ENCODE peak calls at places on chromosomes 16 and 17, in eight cellular contexts. One of them, this sample, is unnamed.
A peak's percentile ranks its signal among the peaks of the same experiment; 100 is the strongest.

GRCh38 chr16:79307214-79307613 is 293.3 kb downstream of the MAF start:
- DNase-seq in WTC11: no peak
- DNase-seq in stimulated activated CD8-positive, alpha-beta memory T cell treated with anti-CD3 and anti-CD28 coated beads, Interleukin-7, amount 100 ng/mL, for 1 hour: no peak
- DNase-seq in fibroblast of lung: no peak
- DNase-seq in activated T-helper 2 cell treated with anti-CD3 and anti-CD28 coated beads, Interferon-gamma antibody, Interleukin-2, Interleukin-4, amounts not matched to agents 10 μg/mL and 5 μg/mL and 100 μg/mL, durations not matched to agents 14 hours and 24 hours and 36 hours: no peak
- DNase-seq in T-helper 1 cell: no peak
- DNase-seq in dorsolateral prefrontal cortex: no peak
- DNase-seq in SJCRH30: no peak
- DNase-seq in this sample: no peak

GRCh38 chr17:57215317-57215716 is 41.0 kb upstream of the MSI2 start:
- DNase-seq in WTC11: no peak
- DNase-seq in stimulated activated CD8-positive, alpha-beta memory T cell treated with anti-CD3 and anti-CD28 coated beads, Interleukin-7, amount 100 ng/mL, for 1 hour: no peak
- DNase-seq in fibroblast of lung: peak; percentile 36
- DNase-seq in activated T-helper 2 cell treated with anti-CD3 and anti-CD28 coated beads, Interferon-gamma antibody, Interleukin-2, Interleukin-4, amounts not matched to agents 10 μg/mL and 5 μg/mL and 100 μg/mL, durations not matched to agents 14 hours and 24 hours and 36 hours: no peak
- DNase-seq in T-helper 1 cell: no peak
- DNase-seq in dorsolateral prefrontal cortex: no peak
- DNase-seq in SJCRH30: no peak
- DNase-seq in this sample: no peak

GRCh38 chr16:81497690-81498089 is 53.1 kb downstream of the CMIP start:
- DNase-seq in WTC11: no peak
- DNase-seq in stimulated activated CD8-positive, alpha-beta memory T cell treated with anti-CD3 and anti-CD28 coated beads, Interleukin-7, amount 100 ng/mL, for 1 hour: no peak
- DNase-seq in fibroblast of lung: no peak
- DNase-seq in activated T-helper 2 cell treated with anti-CD3 and anti-CD28 coated beads, Interferon-gamma antibody, Interleukin-2, Interleukin-4, amounts not matched to agents 10 μg/mL and 5 μg/mL and 100 μg/mL, durations not matched to agents 14 hours and 24 hours and 36 hours: no peak
- DNase-seq in T-helper 1 cell: no peak
- DNase-seq in dorsolateral prefrontal cortex: no peak
- DNase-seq in SJCRH30: no peak
- DNase-seq in this sample: no peak

GRCh38 chr16:12626411-12626810 is 177.3 kb downstream of the CPPED1 start:
- DNase-seq in WTC11: no peak
- DNase-seq in stimulated activated CD8-positive, alpha-beta memory T cell treated with anti-CD3 and anti-CD28 coated beads, Interleukin-7, amount 100 ng/mL, for 1 hour: no peak
- DNase-seq in fibroblast of lung: no peak
- DNase-seq in activated T-helper 2 cell treated with anti-CD3 and anti-CD28 coated beads, Interferon-gamma antibody, Interleukin-2, Interleukin-4, amounts not matched to agents 10 μg/mL and 5 μg/mL and 100 μg/mL, durations not matched to agents 14 hours and 24 hours and 36 hours: no peak
- DNase-seq in T-helper 1 cell: no peak
- DNase-seq in dorsolateral prefrontal cortex: no peak
- DNase-seq in SJCRH30: no peak
- DNase-seq in this sample: no peak

GRCh38 chr17:59331929-59332889 is 754 bp downstream of the YPEL2 start:
- DNase-seq in WTC11: peak; percentile 38
- DNase-seq in stimulated activated CD8-positive, alpha-beta memory T cell treated with anti-CD3 and anti-CD28 coated beads, Interleukin-7, amount 100 ng/mL, for 1 hour: no peak
- DNase-seq in fibroblast of lung: no peak
- DNase-seq in activated T-helper 2 cell treated with anti-CD3 and anti-CD28 coated beads, Interferon-gamma antibody, Interleukin-2, Interleukin-4, amounts not matched to agents 10 μg/mL and 5 μg/mL and 100 μg/mL, durations not matched to agents 14 hours and 24 hours and 36 hours: peak; percentile 21
- DNase-seq in T-helper 1 cell: peak; percentile 7
- DNase-seq in dorsolateral prefrontal cortex: no peak
- DNase-seq in SJCRH30: no peak
- DNase-seq in this sample: no peak

GRCh38 chr16:83147244-83147643 is 520.5 kb downstream of the CDH13 start:
- DNase-seq in WTC11: no peak
- DNase-seq in stimulated activated CD8-positive, alpha-beta memory T cell treated with anti-CD3 and anti-CD28 coated beads, Interleukin-7, amount 100 ng/mL, for 1 hour: no peak
- DNase-seq in fibroblast of lung: no peak
- DNase-seq in activated T-helper 2 cell treated with anti-CD3 and anti-CD28 coated beads, Interferon-gamma antibody, Interleukin-2, Interleukin-4, amounts not matched to agents 10 μg/mL and 5 μg/mL and 100 μg/mL, durations not matched to agents 14 hours and 24 hours and 36 hours: no peak
- DNase-seq in T-helper 1 cell: no peak
- DNase-seq in dorsolateral prefrontal cortex: no peak
- DNase-seq in SJCRH30: no peak
- DNase-seq in this sample: no peak

GRCh38 chr16:29808219-29808900 is 2.0 kb downstream of the MAZ start:
- DNase-seq in WTC11: no peak
- DNase-seq in stimulated activated CD8-positive, alpha-beta memory T cell treated with anti-CD3 and anti-CD28 coated beads, Interleukin-7, amount 100 ng/mL, for 1 hour: no peak
- DNase-seq in fibroblast of lung: no peak
- DNase-seq in activated T-helper 2 cell treated with anti-CD3 and anti-CD28 coated beads, Interferon-gamma antibody, Interleukin-2, Interleukin-4, amounts not matched to agents 10 μg/mL and 5 μg/mL and 100 μg/mL, durations not matched to agents 14 hours and 24 hours and 36 hours: no peak
- DNase-seq in T-helper 1 cell: no peak
- DNase-seq in dorsolateral prefrontal cortex: no peak
- DNase-seq in SJCRH30: no peak
- DNase-seq in this sample: no peak

GRCh38 chr16:85615014-85615851 is 2.1 kb downstream of the GSE1 start:
- DNase-seq in WTC11: peak; percentile 67
- DNase-seq in stimulated activated CD8-positive, alpha-beta memory T cell treated with anti-CD3 and anti-CD28 coated beads, Interleukin-7, amount 100 ng/mL, for 1 hour: peak; percentile 34
- DNase-seq in fibroblast of lung: no peak
- DNase-seq in activated T-helper 2 cell treated with anti-CD3 and anti-CD28 coated beads, Interferon-gamma antibody, Interleukin-2, Interleukin-4, amounts not matched to agents 10 μg/mL and 5 μg/mL and 100 μg/mL, durations not matched to agents 14 hours and 24 hours and 36 hours: no peak
- DNase-seq in T-helper 1 cell: no peak
- DNase-seq in dorsolateral prefrontal cortex: no peak
- DNase-seq in SJCRH30: no peak
- DNase-seq in this sample: peak; percentile 41

GRCh38 chr16:66923247-66923851 is 2.0 kb downstream of the RRAD start:
- DNase-seq in WTC11: no peak
- DNase-seq in stimulated activated CD8-positive, alpha-beta memory T cell treated with anti-CD3 and anti-CD28 coated beads, Interleukin-7, amount 100 ng/mL, for 1 hour: no peak
- DNase-seq in fibroblast of lung: no peak
- DNase-seq in activated T-helper 2 cell treated with anti-CD3 and anti-CD28 coated beads, Interferon-gamma antibody, Interleukin-2, Interleukin-4, amounts not matched to agents 10 μg/mL and 5 μg/mL and 100 μg/mL, durations not matched to agents 14 hours and 24 hours and 36 hours: no peak
- DNase-seq in T-helper 1 cell: no peak
- DNase-seq in dorsolateral prefrontal cortex: no peak
- DNase-seq in SJCRH30: peak; percentile 55
- DNase-seq in this sample: no peak

GRCh38 chr16:64751906-64752305 is 370.0 kb downstream of the CDH11 start:
- DNase-seq in WTC11: no peak
- DNase-seq in stimulated activated CD8-positive, alpha-beta memory T cell treated with anti-CD3 and anti-CD28 coated beads, Interleukin-7, amount 100 ng/mL, for 1 hour: no peak
- DNase-seq in fibroblast of lung: peak; percentile 16
- DNase-seq in activated T-helper 2 cell treated with anti-CD3 and anti-CD28 coated beads, Interferon-gamma antibody, Interleukin-2, Interleukin-4, amounts not matched to agents 10 μg/mL and 5 μg/mL and 100 μg/mL, durations not matched to agents 14 hours and 24 hours and 36 hours: no peak
- DNase-seq in T-helper 1 cell: no peak
- DNase-seq in dorsolateral prefrontal cortex: no peak
- DNase-seq in SJCRH30: no peak
- DNase-seq in this sample: no peak

GRCh38 chr17:42422412-42422957 is 571 bp downstream of the CAVIN1 start:
- DNase-seq in WTC11: peak; percentile 53
- DNase-seq in stimulated activated CD8-positive, alpha-beta memory T cell treated with anti-CD3 and anti-CD28 coated beads, Interleukin-7, amount 100 ng/mL, for 1 hour: no peak
- DNase-seq in fibroblast of lung: no peak
- DNase-seq in activated T-helper 2 cell treated with anti-CD3 and anti-CD28 coated beads, Interferon-gamma antibody, Interleukin-2, Interleukin-4, amounts not matched to agents 10 μg/mL and 5 μg/mL and 100 μg/mL, durations not matched to agents 14 hours and 24 hours and 36 hours: no peak
- DNase-seq in T-helper 1 cell: no peak
- DNase-seq in dorsolateral prefrontal cortex: no peak
- DNase-seq in SJCRH30: peak; percentile 63
- DNase-seq in this sample: no peak

GRCh38 chr17:83081561-83082201 is 2.3 kb downstream of the METRNL start:
- DNase-seq in WTC11: no peak
- DNase-seq in stimulated activated CD8-positive, alpha-beta memory T cell treated with anti-CD3 and anti-CD28 coated beads, Interleukin-7, amount 100 ng/mL, for 1 hour: peak; percentile 27
- DNase-seq in fibroblast of lung: peak; percentile 42
- DNase-seq in activated T-helper 2 cell treated with anti-CD3 and anti-CD28 coated beads, Interferon-gamma antibody, Interleukin-2, Interleukin-4, amounts not matched to agents 10 μg/mL and 5 μg/mL and 100 μg/mL, durations not matched to agents 14 hours and 24 hours and 36 hours: no peak
- DNase-seq in T-helper 1 cell: no peak
- DNase-seq in dorsolateral prefrontal cortex: no peak
- DNase-seq in SJCRH30: no peak
- DNase-seq in this sample: no peak

GRCh38 chr17:57985675-57985974 is 2.4 kb downstream of the VEZF1 start:
- DNase-seq in WTC11: no peak
- DNase-seq in stimulated activated CD8-positive, alpha-beta memory T cell treated with anti-CD3 and anti-CD28 coated beads, Interleukin-7, amount 100 ng/mL, for 1 hour: no peak
- DNase-seq in fibroblast of lung: peak; percentile 54
- DNase-seq in activated T-helper 2 cell treated with anti-CD3 and anti-CD28 coated beads, Interferon-gamma antibody, Interleukin-2, Interleukin-4, amounts not matched to agents 10 μg/mL and 5 μg/mL and 100 μg/mL, durations not matched to agents 14 hours and 24 hours and 36 hours: no peak
- DNase-seq in T-helper 1 cell: no peak
- DNase-seq in dorsolateral prefrontal cortex: no peak
- DNase-seq in SJCRH30: no peak
- DNase-seq in this sample: no peak

GRCh38 chr17:8696456-8696855 is 48.2 kb downstream of the CCDC42 start:
- DNase-seq in WTC11: peak; percentile 28
- DNase-seq in stimulated activated CD8-positive, alpha-beta memory T cell treated with anti-CD3 and anti-CD28 coated beads, Interleukin-7, amount 100 ng/mL, for 1 hour: no peak
- DNase-seq in fibroblast of lung: no peak
- DNase-seq in activated T-helper 2 cell treated with anti-CD3 and anti-CD28 coated beads, Interferon-gamma antibody, Interleukin-2, Interleukin-4, amounts not matched to agents 10 μg/mL and 5 μg/mL and 100 μg/mL, durations not matched to agents 14 hours and 24 hours and 36 hours: no peak
- DNase-seq in T-helper 1 cell: no peak
- DNase-seq in dorsolateral prefrontal cortex: no peak
- DNase-seq in SJCRH30: no peak
- DNase-seq in this sample: no peak

GRCh38 chr16:83808573-83809014 is 816 bp downstream of the HSBP1 start:
- DNase-seq in WTC11: no peak
- DNase-seq in stimulated activated CD8-positive, alpha-beta memory T cell treated with anti-CD3 and anti-CD28 coated beads, Interleukin-7, amount 100 ng/mL, for 1 hour: no peak
- DNase-seq in fibroblast of lung: no peak
- DNase-seq in activated T-helper 2 cell treated with anti-CD3 and anti-CD28 coated beads, Interferon-gamma antibody, Interleukin-2, Interleukin-4, amounts not matched to agents 10 μg/mL and 5 μg/mL and 100 μg/mL, durations not matched to agents 14 hours and 24 hours and 36 hours: no peak
- DNase-seq in T-helper 1 cell: no peak
- DNase-seq in dorsolateral prefrontal cortex: no peak
- DNase-seq in SJCRH30: no peak
- DNase-seq in this sample: no peak

GRCh38 chr16:55470533-55471371 is 8.2 kb upstream of the MMP2 start:
- DNase-seq in WTC11: no peak
- DNase-seq in stimulated activated CD8-positive, alpha-beta memory T cell treated with anti-CD3 and anti-CD28 coated beads, Interleukin-7, amount 100 ng/mL, for 1 hour: no peak
- DNase-seq in fibroblast of lung: peak; percentile 52
- DNase-seq in activated T-helper 2 cell treated with anti-CD3 and anti-CD28 coated beads, Interferon-gamma antibody, Interleukin-2, Interleukin-4, amounts not matched to agents 10 μg/mL and 5 μg/mL and 100 μg/mL, durations not matched to agents 14 hours and 24 hours and 36 hours: no peak
- DNase-seq in T-helper 1 cell: no peak
- DNase-seq in dorsolateral prefrontal cortex: no peak
- DNase-seq in SJCRH30: no peak
- DNase-seq in this sample: no peak

GRCh38 chr17:48609754-48610281 is 999 bp downstream of the HOXB7 start:
- DNase-seq in WTC11: no peak
- DNase-seq in stimulated activated CD8-positive, alpha-beta memory T cell treated with anti-CD3 and anti-CD28 coated beads, Interleukin-7, amount 100 ng/mL, for 1 hour: no peak
- DNase-seq in fibroblast of lung: no peak
- DNase-seq in activated T-helper 2 cell treated with anti-CD3 and anti-CD28 coated beads, Interferon-gamma antibody, Interleukin-2, Interleukin-4, amounts not matched to agents 10 μg/mL and 5 μg/mL and 100 μg/mL, durations not matched to agents 14 hours and 24 hours and 36 hours: no peak
- DNase-seq in T-helper 1 cell: no peak
- DNase-seq in dorsolateral prefrontal cortex: no peak
- DNase-seq in SJCRH30: no peak
- DNase-seq in this sample: no peak

GRCh38 chr17:9217151-9218067 is 196.1 kb downstream of the NTN1 start:
- DNase-seq in WTC11: no peak
- DNase-seq in stimulated activated CD8-positive, alpha-beta memory T cell treated with anti-CD3 and anti-CD28 coated beads, Interleukin-7, amount 100 ng/mL, for 1 hour: no peak
- DNase-seq in fibroblast of lung: peak; percentile 72
- DNase-seq in activated T-helper 2 cell treated with anti-CD3 and anti-CD28 coated beads, Interferon-gamma antibody, Interleukin-2, Interleukin-4, amounts not matched to agents 10 μg/mL and 5 μg/mL and 100 μg/mL, durations not matched to agents 14 hours and 24 hours and 36 hours: no peak
- DNase-seq in T-helper 1 cell: no peak
- DNase-seq in dorsolateral prefrontal cortex: no peak
- DNase-seq in SJCRH30: no peak
- DNase-seq in this sample: no peak

GRCh38 chr17:73776978-73777567 is 132.8 kb upstream of the SDK2 start:
- DNase-seq in WTC11: no peak
- DNase-seq in stimulated activated CD8-positive, alpha-beta memory T cell treated with anti-CD3 and anti-CD28 coated beads, Interleukin-7, amount 100 ng/mL, for 1 hour: no peak
- DNase-seq in fibroblast of lung: peak; percentile 90
- DNase-seq in activated T-helper 2 cell treated with anti-CD3 and anti-CD28 coated beads, Interferon-gamma antibody, Interleukin-2, Interleukin-4, amounts not matched to agents 10 μg/mL and 5 μg/mL and 100 μg/mL, durations not matched to agents 14 hours and 24 hours and 36 hours: no peak
- DNase-seq in T-helper 1 cell: no peak
- DNase-seq in dorsolateral prefrontal cortex: no peak
- DNase-seq in SJCRH30: no peak
- DNase-seq in this sample: no peak

GRCh38 chr17:18925187-18925586 is 26.8 kb upstream of the SLC5A10 start:
- DNase-seq in WTC11: no peak
- DNase-seq in stimulated activated CD8-positive, alpha-beta memory T cell treated with anti-CD3 and anti-CD28 coated beads, Interleukin-7, amount 100 ng/mL, for 1 hour: no peak
- DNase-seq in fibroblast of lung: no peak
- DNase-seq in activated T-helper 2 cell treated with anti-CD3 and anti-CD28 coated beads, Interferon-gamma antibody, Interleukin-2, Interleukin-4, amounts not matched to agents 10 μg/mL and 5 μg/mL and 100 μg/mL, durations not matched to agents 14 hours and 24 hours and 36 hours: no peak
- DNase-seq in T-helper 1 cell: no peak
- DNase-seq in dorsolateral prefrontal cortex: no peak
- DNase-seq in SJCRH30: no peak
- DNase-seq in this sample: no peak

GRCh38 chr17:31216053-31216751 is 80.8 kb downstream of the OMG start:
- DNase-seq in WTC11: no peak
- DNase-seq in stimulated activated CD8-positive, alpha-beta memory T cell treated with anti-CD3 and anti-CD28 coated beads, Interleukin-7, amount 100 ng/mL, for 1 hour: no peak
- DNase-seq in fibroblast of lung: peak; percentile 89
- DNase-seq in activated T-helper 2 cell treated with anti-CD3 and anti-CD28 coated beads, Interferon-gamma antibody, Interleukin-2, Interleukin-4, amounts not matched to agents 10 μg/mL and 5 μg/mL and 100 μg/mL, durations not matched to agents 14 hours and 24 hours and 36 hours: no peak
- DNase-seq in T-helper 1 cell: no peak
- DNase-seq in dorsolateral prefrontal cortex: no peak
- DNase-seq in SJCRH30: no peak
- DNase-seq in this sample: no peak

GRCh38 chr16:30567991-30568638 is 3.4 kb downstream of the ZNF688 start:
- DNase-seq in WTC11: no peak
- DNase-seq in stimulated activated CD8-positive, alpha-beta memory T cell treated with anti-CD3 and anti-CD28 coated beads, Interleukin-7, amount 100 ng/mL, for 1 hour: no peak
- DNase-seq in fibroblast of lung: peak; percentile 72
- DNase-seq in activated T-helper 2 cell treated with anti-CD3 and anti-CD28 coated beads, Interferon-gamma antibody, Interleukin-2, Interleukin-4, amounts not matched to agents 10 μg/mL and 5 μg/mL and 100 μg/mL, durations not matched to agents 14 hours and 24 hours and 36 hours: peak; percentile 55
- DNase-seq in T-helper 1 cell: no peak
- DNase-seq in dorsolateral prefrontal cortex: no peak
- DNase-seq in SJCRH30: no peak
- DNase-seq in this sample: peak; percentile 40

GRCh38 chr17:304461-304860 is 48.1 kb downstream of the RPH3AL start:
- DNase-seq in WTC11: peak; percentile 57
- DNase-seq in stimulated activated CD8-positive, alpha-beta memory T cell treated with anti-CD3 and anti-CD28 coated beads, Interleukin-7, amount 100 ng/mL, for 1 hour: no peak
- DNase-seq in fibroblast of lung: no peak
- DNase-seq in activated T-helper 2 cell treated with anti-CD3 and anti-CD28 coated beads, Interferon-gamma antibody, Interleukin-2, Interleukin-4, amounts not matched to agents 10 μg/mL and 5 μg/mL and 100 μg/mL, durations not matched to agents 14 hours and 24 hours and 36 hours: no peak
- DNase-seq in T-helper 1 cell: no peak
- DNase-seq in dorsolateral prefrontal cortex: no peak
- DNase-seq in SJCRH30: no peak
- DNase-seq in this sample: no peak

GRCh38 chr17:8658800-8659199 is 28.3 kb upstream of the MYH10 start:
- DNase-seq in WTC11: no peak
- DNase-seq in stimulated activated CD8-positive, alpha-beta memory T cell treated with anti-CD3 and anti-CD28 coated beads, Interleukin-7, amount 100 ng/mL, for 1 hour: no peak
- DNase-seq in fibroblast of lung: no peak
- DNase-seq in activated T-helper 2 cell treated with anti-CD3 and anti-CD28 coated beads, Interferon-gamma antibody, Interleukin-2, Interleukin-4, amounts not matched to agents 10 μg/mL and 5 μg/mL and 100 μg/mL, durations not matched to agents 14 hours and 24 hours and 36 hours: no peak
- DNase-seq in T-helper 1 cell: no peak
- DNase-seq in dorsolateral prefrontal cortex: peak; percentile 38
- DNase-seq in SJCRH30: no peak
- DNase-seq in this sample: no peak

GRCh38 chr16:9049241-9049640 is 42.2 kb upstream of the HAPSTR1 start:
- DNase-seq in WTC11: no peak
- DNase-seq in stimulated activated CD8-positive, alpha-beta memory T cell treated with anti-CD3 and anti-CD28 coated beads, Interleukin-7, amount 100 ng/mL, for 1 hour: no peak
- DNase-seq in fibroblast of lung: peak; percentile 90
- DNase-seq in activated T-helper 2 cell treated with anti-CD3 and anti-CD28 coated beads, Interferon-gamma antibody, Interleukin-2, Interleukin-4, amounts not matched to agents 10 μg/mL and 5 μg/mL and 100 μg/mL, durations not matched to agents 14 hours and 24 hours and 36 hours: no peak
- DNase-seq in T-helper 1 cell: no peak
- DNase-seq in dorsolateral prefrontal cortex: no peak
- DNase-seq in SJCRH30: no peak
- DNase-seq in this sample: no peak

GRCh38 chr17:38943607-38944006 is 18.2 kb downstream of the LASP1NB start:
- DNase-seq in WTC11: no peak
- DNase-seq in stimulated activated CD8-positive, alpha-beta memory T cell treated with anti-CD3 and anti-CD28 coated beads, Interleukin-7, amount 100 ng/mL, for 1 hour: no peak
- DNase-seq in fibroblast of lung: peak; percentile 11
- DNase-seq in activated T-helper 2 cell treated with anti-CD3 and anti-CD28 coated beads, Interferon-gamma antibody, Interleukin-2, Interleukin-4, amounts not matched to agents 10 μg/mL and 5 μg/mL and 100 μg/mL, durations not matched to agents 14 hours and 24 hours and 36 hours: no peak
- DNase-seq in T-helper 1 cell: no peak
- DNase-seq in dorsolateral prefrontal cortex: no peak
- DNase-seq in SJCRH30: no peak
- DNase-seq in this sample: no peak

GRCh38 chr17:49486012-49486641 is 9.0 kb upstream of the NGFR start:
- DNase-seq in WTC11: peak; percentile 87
- DNase-seq in stimulated activated CD8-positive, alpha-beta memory T cell treated with anti-CD3 and anti-CD28 coated beads, Interleukin-7, amount 100 ng/mL, for 1 hour: no peak
- DNase-seq in fibroblast of lung: no peak
- DNase-seq in activated T-helper 2 cell treated with anti-CD3 and anti-CD28 coated beads, Interferon-gamma antibody, Interleukin-2, Interleukin-4, amounts not matched to agents 10 μg/mL and 5 μg/mL and 100 μg/mL, durations not matched to agents 14 hours and 24 hours and 36 hours: no peak
- DNase-seq in T-helper 1 cell: no peak
- DNase-seq in dorsolateral prefrontal cortex: no peak
- DNase-seq in SJCRH30: peak; percentile 52
- DNase-seq in this sample: no peak

GRCh38 chr17:27396941-27397340 is 59.3 kb upstream of the KSR1 start:
- DNase-seq in WTC11: no peak
- DNase-seq in stimulated activated CD8-positive, alpha-beta memory T cell treated with anti-CD3 and anti-CD28 coated beads, Interleukin-7, amount 100 ng/mL, for 1 hour: no peak
- DNase-seq in fibroblast of lung: peak; percentile 48
- DNase-seq in activated T-helper 2 cell treated with anti-CD3 and anti-CD28 coated beads, Interferon-gamma antibody, Interleukin-2, Interleukin-4, amounts not matched to agents 10 μg/mL and 5 μg/mL and 100 μg/mL, durations not matched to agents 14 hours and 24 hours and 36 hours: no peak
- DNase-seq in T-helper 1 cell: no peak
- DNase-seq in dorsolateral prefrontal cortex: no peak
- DNase-seq in SJCRH30: no peak
- DNase-seq in this sample: no peak

GRCh38 chr17:36070427-36070826 is 6.4 kb downstream of the CCL18 start:
- DNase-seq in WTC11: no peak
- DNase-seq in stimulated activated CD8-positive, alpha-beta memory T cell treated with anti-CD3 and anti-CD28 coated beads, Interleukin-7, amount 100 ng/mL, for 1 hour: no peak
- DNase-seq in fibroblast of lung: no peak
- DNase-seq in activated T-helper 2 cell treated with anti-CD3 and anti-CD28 coated beads, Interferon-gamma antibody, Interleukin-2, Interleukin-4, amounts not matched to agents 10 μg/mL and 5 μg/mL and 100 μg/mL, durations not matched to agents 14 hours and 24 hours and 36 hours: no peak
- DNase-seq in T-helper 1 cell: no peak
- DNase-seq in dorsolateral prefrontal cortex: no peak
- DNase-seq in SJCRH30: no peak
- DNase-seq in this sample: no peak

GRCh38 chr17:19415806-19416775 is 5.1 kb downstream of the RNF112 start:
- DNase-seq in WTC11: no peak
- DNase-seq in stimulated activated CD8-positive, alpha-beta memory T cell treated with anti-CD3 and anti-CD28 coated beads, Interleukin-7, amount 100 ng/mL, for 1 hour: no peak
- DNase-seq in fibroblast of lung: no peak
- DNase-seq in activated T-helper 2 cell treated with anti-CD3 and anti-CD28 coated beads, Interferon-gamma antibody, Interleukin-2, Interleukin-4, amounts not matched to agents 10 μg/mL and 5 μg/mL and 100 μg/mL, durations not matched to agents 14 hours and 24 hours and 36 hours: no peak
- DNase-seq in T-helper 1 cell: no peak
- DNase-seq in dorsolateral prefrontal cortex: no peak
- DNase-seq in SJCRH30: no peak
- DNase-seq in this sample: no peak

GRCh38 chr16:1989826-1990335 is at the start of gene SYNGR3:
- DNase-seq in WTC11: peak; percentile 54
- DNase-seq in stimulated activated CD8-positive, alpha-beta memory T cell treated with anti-CD3 and anti-CD28 coated beads, Interleukin-7, amount 100 ng/mL, for 1 hour: no peak
- DNase-seq in fibroblast of lung: no peak
- DNase-seq in activated T-helper 2 cell treated with anti-CD3 and anti-CD28 coated beads, Interferon-gamma antibody, Interleukin-2, Interleukin-4, amounts not matched to agents 10 μg/mL and 5 μg/mL and 100 μg/mL, durations not matched to agents 14 hours and 24 hours and 36 hours: no peak
- DNase-seq in T-helper 1 cell: no peak
- DNase-seq in dorsolateral prefrontal cortex: no peak
- DNase-seq in SJCRH30: no peak
- DNase-seq in this sample: no peak

GRCh38 chr16:51888021-51888420 is 658.9 kb downstream of the TOX3 start:
- DNase-seq in WTC11: no peak
- DNase-seq in stimulated activated CD8-positive, alpha-beta memory T cell treated with anti-CD3 and anti-CD28 coated beads, Interleukin-7, amount 100 ng/mL, for 1 hour: no peak
- DNase-seq in fibroblast of lung: no peak
- DNase-seq in activated T-helper 2 cell treated with anti-CD3 and anti-CD28 coated beads, Interferon-gamma antibody, Interleukin-2, Interleukin-4, amounts not matched to agents 10 μg/mL and 5 μg/mL and 100 μg/mL, durations not matched to agents 14 hours and 24 hours and 36 hours: no peak
- DNase-seq in T-helper 1 cell: no peak
- DNase-seq in dorsolateral prefrontal cortex: no peak
- DNase-seq in SJCRH30: no peak
- DNase-seq in this sample: no peak

GRCh38 chr17:70332356-70332755 is 163.0 kb downstream of the KCNJ2 start:
- DNase-seq in WTC11: no peak
- DNase-seq in stimulated activated CD8-positive, alpha-beta memory T cell treated with anti-CD3 and anti-CD28 coated beads, Interleukin-7, amount 100 ng/mL, for 1 hour: no peak
- DNase-seq in fibroblast of lung: no peak
- DNase-seq in activated T-helper 2 cell treated with anti-CD3 and anti-CD28 coated beads, Interferon-gamma antibody, Interleukin-2, Interleukin-4, amounts not matched to agents 10 μg/mL and 5 μg/mL and 100 μg/mL, durations not matched to agents 14 hours and 24 hours and 36 hours: no peak
- DNase-seq in T-helper 1 cell: no peak
- DNase-seq in dorsolateral prefrontal cortex: no peak
- DNase-seq in SJCRH30: no peak
- DNase-seq in this sample: no peak

GRCh38 chr17:17933775-17934174 is 38.4 kb downstream of the TOM1L2 start:
- DNase-seq in WTC11: no peak
- DNase-seq in stimulated activated CD8-positive, alpha-beta memory T cell treated with anti-CD3 and anti-CD28 coated beads, Interleukin-7, amount 100 ng/mL, for 1 hour: no peak
- DNase-seq in fibroblast of lung: no peak
- DNase-seq in activated T-helper 2 cell treated with anti-CD3 and anti-CD28 coated beads, Interferon-gamma antibody, Interleukin-2, Interleukin-4, amounts not matched to agents 10 μg/mL and 5 μg/mL and 100 μg/mL, durations not matched to agents 14 hours and 24 hours and 36 hours: no peak
- DNase-seq in T-helper 1 cell: no peak
- DNase-seq in dorsolateral prefrontal cortex: no peak
- DNase-seq in SJCRH30: no peak
- DNase-seq in this sample: no peak

This sample was measured in T-cell.